ENCODE peak calls at places on chromosomes 11 and 22, in four cellular contexts. D is cardiac muscle cell, M is H9, A is coronary artery. E is an unnamed sample.

GRCh38 chr11:62149986-62150886 is 26.4 kb downstream of the INCENP start:
- DNase-seq in D (no peak), M (peak), A (peak), E (peak)

GRCh38 chr11:73288873-73289707 is 17.0 kb downstream of the P2RY6 start:
- DNase-seq in D (peak), M (peak), A (peak), E (peak)

GRCh38 chr11:118980191-118980881 is 8.8 kb downstream of the FOXR1 start:
- DNase-seq in D (no peak), M (peak), A (no peak), E (no peak)

GRCh38 chr11:118913411-118914125 is 12.2 kb downstream of the BCL9L start:
- DNase-seq in D (no peak), M (peak), A (no peak), E (no peak)

GRCh38 chr22:42793848-42794405 is 63.1 kb downstream of the ARFGAP3 start:
- DNase-seq in D (no peak), M (no peak), A (no peak), E (no peak)

GRCh38 chr11:46353706-46354105 is 6.4 kb downstream of the DGKZ start:
- DNase-seq in D (no peak), M (no peak), A (no peak), E (no peak)

GRCh38 chr11:88420165-88420781 is 82.7 kb upstream of the CTSC start:
- DNase-seq in D (no peak), M (no peak), A (no peak), E (no peak)

GRCh38 chr11:7596975-7597391 is 76.3 kb downstream of the CYB5R2 start:
- DNase-seq in D (no peak), M (no peak), A (no peak), E (no peak)

GRCh38 chr22:34236527-34236926 is 316.3 kb upstream of the LARGE1 start:
- DNase-seq in D (no peak), M (no peak), A (no peak), E (no peak)

GRCh38 chr11:729492-730074 is 17.7 kb upstream of the TALDO1 start:
- DNase-seq in D (no peak), M (no peak), A (no peak), E (no peak)

GRCh38 chr11:114159320-114159719 is 99.8 kb downstream of the ZBTB16 start:
- DNase-seq in D (no peak), M (no peak), A (no peak), E (no peak)

GRCh38 chr22:40449676-40450035 is 79.3 kb downstream of the SGSM3 start:
- DNase-seq in D (no peak), M (no peak), A (no peak), E (no peak)

GRCh38 chr11:122784325-122785155 is 53.8 kb upstream of the CRTAM start:
- DNase-seq in D (peak), M (no peak), A (no peak), E (no peak)

GRCh38 chr22:39120983-39121382 is 23.9 kb downstream of the APOBEC3H start:
- DNase-seq in D (no peak), M (no peak), A (no peak), E (no peak)

GRCh38 chr11:47924184-47924671 is 56.1 kb upstream of the PTPRJ start:
- DNase-seq in D (no peak), M (no peak), A (no peak), E (no peak)

GRCh38 chr11:84806354-84806753 is 820.8 kb downstream of the DLG2 start:
- DNase-seq in D (no peak), M (no peak), A (no peak), E (no peak)

GRCh38 chr22:47295982-47296381 is 533.5 kb downstream of the TBC1D22A start:
- DNase-seq in D (no peak), M (no peak), A (no peak), E (peak)

GRCh38 chr22:35531202-35531601 is 9.4 kb upstream of the RASD2 start:
- DNase-seq in D (no peak), M (no peak), A (no peak), E (no peak)
- TF ChIP-seq CTCF in D (no peak), M (no peak), A (no peak), E (no peak)

GRCh38 chr22:45402466-45402865 is 10.9 kb downstream of the SMC1B start:
- DNase-seq in D (no peak), M (no peak), A (no peak), E (no peak)

GRCh38 chr22:45400046-45400445 is 13.4 kb downstream of the SMC1B start:
- DNase-seq in D (no peak), M (no peak), A (no peak), E (no peak)

GRCh38 chr22:45398214-45398613 is 15.2 kb downstream of the SMC1B start:
- DNase-seq in D (peak), M (no peak), A (no peak), E (no peak)

GRCh38 chr22:45397806-45398205 is 15.6 kb downstream of the SMC1B start:
- DNase-seq in D (peak), M (peak), A (no peak), E (no peak)
- TF ChIP-seq CTCF in D (peak), M (peak), A (no peak), E (no peak)

GRCh38 chr11:92311616-92312449 is 87.2 kb downstream of the FAT3 start:
- DNase-seq in D (no peak), M (peak), A (no peak), E (no peak)
- TF ChIP-seq CTCF in D (no peak), M (peak), A (no peak), E (no peak)

DNA sequence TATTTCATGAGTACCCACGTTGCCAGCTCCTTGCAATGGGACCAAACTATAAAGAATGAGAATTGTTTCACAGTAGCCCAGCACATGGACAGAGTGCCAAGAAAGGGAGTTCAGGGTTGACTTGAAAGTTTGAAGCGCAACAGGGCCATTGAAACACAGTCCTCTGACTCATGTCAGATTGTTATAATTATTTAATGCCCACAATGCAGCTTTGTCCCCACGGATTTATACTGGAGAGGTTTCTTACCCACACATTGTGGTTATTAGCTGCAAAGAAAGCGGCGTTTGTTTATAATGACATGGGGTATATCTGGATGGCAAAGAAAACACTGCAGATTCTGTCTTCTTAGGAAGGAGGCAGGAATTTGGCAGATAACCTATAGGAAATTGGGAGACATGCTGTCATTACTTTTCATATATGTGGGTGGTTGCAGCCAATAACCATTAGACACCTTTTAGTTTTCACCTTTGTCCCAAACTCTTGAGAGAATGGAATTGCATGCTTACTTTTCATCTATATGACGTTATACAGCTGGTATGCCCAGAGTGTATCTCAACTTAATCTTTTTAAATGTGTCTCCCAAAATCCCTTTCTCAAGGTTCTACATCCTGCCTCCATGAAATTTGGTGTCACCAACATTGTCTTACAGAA is 143.6 kb downstream of the TEAD1 start:
- DNase-seq in D (no peak), M (no peak), A (no peak), E (no peak)
- TF ChIP-seq CTCF in D (no peak), M (no peak), A (no peak), E (no peak)